ENCODE peak calls at places on chromosomes 4 and X, in five cellular contexts. E, U, M, V and A are unnamed samples.
A peak's percentile ranks its signal among the peaks of the same experiment; 100 is the strongest.

GRCh38 chr4:139014391-139015268 is 951 bp upstream of the NOCT start:
- DNase-seq in E (no peak), U (peak; percentile 91), M (peak; percentile 37), V (no peak), A (peak; percentile 93)

GRCh38 chrX:46381630-46382029 is 163.6 kb downstream of the ZNF674 start:
- DNase-seq in E (no peak), U (peak; percentile 51), M (peak; percentile 2), V (peak; percentile 12), A (peak; percentile 29)

GRCh38 chr4:128282516-128282915 is 5.1 kb downstream of the PGRMC2 start:
- DNase-seq in E (peak; percentile 55), U (no peak), M (no peak), V (no peak), A (no peak)

GRCh38 chr4:41212221-41213203 is 1.8 kb downstream of the APBB2 start:
- DNase-seq in E (peak; percentile 64), U (peak; percentile 85), M (peak; percentile 60), V (peak; percentile 61), A (peak; percentile 78)

GRCh38 chr4:177596035-177596434 is 153.8 kb upstream of the AGA start:
- DNase-seq in E (no peak), U (peak; percentile 71), M (peak; percentile 49), V (no peak), A (peak; percentile 83)

GRCh38 chr4:82706349-82707000 is 92.1 kb downstream of the SCD5 start:
- DNase-seq in E (no peak), U (no peak), M (peak; percentile 70), V (no peak), A (peak; percentile 64)

GRCh38 chrX:136920001-136920400 is 39.5 kb upstream of the RBMX start:
- DNase-seq in E (no peak), U (peak; percentile 67), M (no peak), V (no peak), A (peak; percentile 25)

GRCh38 chr4:41102360-41103092 is 111.8 kb downstream of the APBB2 start:
- DNase-seq in E (no peak), U (no peak), M (no peak), V (peak; percentile 50), A (no peak)

GRCh38 chrX:102154218-102154860 is 1.4 kb downstream of the BEX5 start:
- DNase-seq in E (no peak), U (no peak), M (no peak), V (peak; percentile 22), A (no peak)

GRCh38 chr4:102217775-102218174 is 127.5 kb downstream of the SLC39A8 start:
- DNase-seq in E (no peak), U (peak; percentile 2), M (no peak), V (no peak), A (no peak)

GRCh38 chr4:118773082-118773792 is 62.7 kb downstream of the SEC24D start:
- DNase-seq in E (no peak), U (no peak), M (no peak), V (no peak), A (no peak)

GRCh38 chr4:10457255-10457801 is at the start of gene ZNF518B:
- DNase-seq in E (peak; percentile 72), U (peak; percentile 64), M (peak; percentile 42), V (peak; percentile 57), A (peak; percentile 52)

GRCh38 chr4:184732126-184732525 is 1.8 kb downstream of the CENPU start:
- DNase-seq in E (no peak), U (no peak), M (no peak), V (peak; percentile 90), A (peak; percentile 74)

GRCh38 chr4:2276581-2277325 is 14.8 kb upstream of the MXD4 start:
- DNase-seq in E (no peak), U (no peak), M (no peak), V (no peak), A (no peak)

GRCh38 chr4:104475652-104476051 is 19.0 kb downstream of the CXXC4 start:
- DNase-seq in E (no peak), U (no peak), M (peak; percentile 28), V (no peak), A (no peak)

GRCh38 chrX:40085714-40086113 is 12.0 kb downstream of the BCOR start:
- DNase-seq in E (no peak), U (no peak), M (peak; percentile 61), V (peak; percentile 54), A (no peak)

GRCh38 chr4:146640459-146641061 is 1.9 kb downstream of the POU4F2 start:
- DNase-seq in E (no peak), U (no peak), M (no peak), V (no peak), A (no peak)

GRCh38 chr4:156999175-156999517 is 27.5 kb upstream of the PDGFC start:
- DNase-seq in E (peak; percentile 45), U (peak; percentile 99), M (peak; percentile 88), V (peak; percentile 61), A (peak; percentile 98)

GRCh38 chr4:8854016-8854415 is 17.6 kb downstream of the HMX1 start:
- DNase-seq in E (no peak), U (no peak), M (no peak), V (no peak), A (no peak)

GRCh38 chr4:22688236-22688635 is 4.5 kb upstream of the GBA3 start:
- DNase-seq in E (no peak), U (peak; percentile 4), M (no peak), V (no peak), A (peak; percentile 1)

GRCh38 chr4:156255205-156255604 is 301.5 kb upstream of the CTSO start:
- DNase-seq in E (no peak), U (no peak), M (no peak), V (no peak), A (no peak)

GRCh38 chr4:17273047-17273446 is 238.8 kb downstream of the QDPR start:
- DNase-seq in E (no peak), U (no peak), M (no peak), V (no peak), A (peak; percentile 15)

GRCh38 chrX:83771664-83772063 is 89.3 kb upstream of the CYLC1 start:
- DNase-seq in E (no peak), U (no peak), M (no peak), V (no peak), A (no peak)

GRCh38 chr4:91924625-91925024 is 379.1 kb upstream of the GRID2 start:
- DNase-seq in E (no peak), U (no peak), M (no peak), V (no peak), A (no peak)

GRCh38 chrX:47595701-47596655 is 13.7 kb downstream of the TIMP1 start:
- DNase-seq in E (no peak), U (peak; percentile 93), M (no peak), V (no peak), A (peak; percentile 85)

GRCh38 chrX:45755719-45756118 is 555.0 kb upstream of the DIPK2B start:
- DNase-seq in E (no peak), U (peak; percentile 7), M (no peak), V (no peak), A (no peak)

GRCh38 chr4:169201144-169202124 is 69.3 kb downstream of the SH3RF1 start:
- DNase-seq in E (no peak), U (peak; percentile 52), M (no peak), V (no peak), A (peak; percentile 71)

DNA sequence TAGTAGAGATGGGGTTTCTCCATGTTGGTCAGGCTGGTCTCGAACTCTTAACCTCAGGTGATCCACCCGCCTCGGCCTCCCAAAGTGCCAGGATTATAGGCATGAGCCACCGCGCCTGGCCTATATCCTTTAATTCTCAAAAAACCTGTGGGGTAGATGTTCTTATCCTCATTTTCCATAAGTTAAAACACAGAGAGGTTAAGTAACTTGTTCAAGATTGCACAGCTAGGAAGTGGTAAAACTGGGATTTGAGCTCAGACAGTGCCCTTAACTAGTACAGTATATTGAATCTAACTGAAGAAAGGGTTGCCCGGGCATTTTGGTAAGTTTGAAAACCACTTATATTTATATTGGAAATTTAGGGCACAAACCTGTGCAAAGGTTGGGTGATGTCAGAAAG is 116.0 kb downstream of the GLUD2 start:
- DNase-seq in E (no peak), U (no peak), M (no peak), V (no peak), A (no peak)
- H3K4me3 ChIP-seq in E (no peak overlapping the region), U (no peak overlapping the region), M (no peak overlapping the region), V (no peak overlapping the region), A (no peak overlapping the region)

DNA sequence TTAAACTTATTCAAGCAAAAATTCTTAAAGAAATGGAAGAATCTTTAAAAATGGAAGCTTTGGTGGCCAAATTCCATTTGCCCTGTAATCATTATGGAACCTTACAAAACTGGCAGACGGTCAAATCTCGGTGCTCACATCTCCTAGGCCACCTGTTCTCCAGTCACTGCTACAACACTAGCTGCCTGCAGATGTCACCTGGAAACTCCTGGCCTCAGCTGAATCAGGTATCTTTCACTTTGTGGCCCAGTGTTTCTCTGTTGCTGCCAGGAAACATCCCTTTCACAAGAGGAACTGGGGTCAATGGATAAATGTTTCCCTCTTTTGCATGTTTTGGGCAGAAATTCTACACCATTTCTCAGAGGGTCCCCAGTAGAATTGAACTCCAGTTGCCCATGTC is 4.2 kb upstream of the CXCL3 start:
- DNase-seq in E (peak; percentile 51), U (no peak), M (peak; percentile 49), V (no peak), A (no peak)
- TF ChIP-seq CTCF in E (no peak), U (no peak), M (peak; percentile 24), V (no peak), A (no peak)

GRCh38 chr4:126004936-126005335 is 690.2 kb downstream of the FAT4 start:
- DNase-seq in E (no peak), U (peak; percentile 57), M (no peak), V (peak; percentile 35), A (peak; percentile 29)

DNA sequence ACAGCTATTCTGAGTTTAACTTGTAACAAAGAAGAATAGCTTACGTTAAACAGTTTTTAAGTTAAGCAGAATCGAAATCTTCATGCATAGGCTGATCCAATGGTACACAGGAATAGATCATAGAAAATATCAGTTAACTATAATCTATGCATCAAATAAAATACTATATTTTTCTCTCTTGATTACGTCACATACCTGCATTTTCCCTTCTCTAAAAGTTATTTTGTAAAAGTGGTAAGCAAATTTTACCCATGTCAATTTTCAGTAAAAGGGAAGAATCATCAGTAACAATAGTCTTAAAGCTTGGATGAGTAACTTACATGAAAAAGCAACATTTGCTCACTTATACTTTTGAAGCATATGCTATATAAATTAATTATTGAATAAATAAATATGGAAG is 692.4 kb downstream of the FAT4 start:
- DNase-seq in E (no peak), U (no peak), M (no peak), V (no peak), A (no peak)
- H3K4me3 ChIP-seq in E (no peak overlapping the region), U (no peak overlapping the region), M (no peak overlapping the region), V (no peak overlapping the region), A (no peak overlapping the region)

GRCh38 chrX:8037593-8038348 is 110.6 kb upstream of the PNPLA4 start:
- DNase-seq in E (no peak), U (no peak), M (no peak), V (no peak), A (peak; percentile 23)

GRCh38 chrX:8043121-8043520 is 115.9 kb upstream of the PNPLA4 start:
- DNase-seq in E (no peak), U (no peak), M (no peak), V (no peak), A (no peak)

GRCh38 chrX:8043546-8043945 is 116.3 kb upstream of the PNPLA4 start:
- DNase-seq in E (no peak), U (no peak), M (no peak), V (no peak), A (no peak)

GRCh38 chrX:8044861-8045434 is 117.7 kb upstream of the PNPLA4 start:
- DNase-seq in E (no peak), U (no peak), M (no peak), V (no peak), A (peak; percentile 3)

DNA sequence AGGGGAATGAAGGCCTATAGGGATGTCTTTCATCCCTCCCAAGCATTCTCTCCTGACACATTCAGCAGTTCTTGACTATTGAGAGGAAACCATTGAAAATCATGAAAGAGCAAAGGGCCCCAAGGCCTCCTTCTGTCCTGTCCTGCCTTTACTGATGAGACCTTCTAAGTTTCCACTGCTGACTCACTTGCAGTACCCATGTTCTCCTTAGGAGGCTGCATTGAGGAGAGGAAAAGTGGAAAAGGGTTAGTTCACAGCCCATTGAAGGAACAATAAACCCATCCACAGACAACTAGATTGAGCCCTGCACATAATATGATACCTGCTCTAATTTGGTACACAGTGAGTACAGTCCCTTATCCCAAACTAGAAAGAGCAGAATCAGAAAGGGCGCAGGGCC is 115.1 kb upstream of the PNPLA4 start:
- DNase-seq in E (no peak), U (peak; percentile 1), M (no peak), V (no peak), A (no peak)
- TF ChIP-seq CTCF in E (no peak), U (peak; percentile 9), M (no peak), V (peak; percentile 11), A (no peak)